ENCODE peak calls at places on chromosomes 16 and 17, in eight cellular contexts. One of them, this sample, is unnamed.

GRCh38 chr17:78852709-78853111 is 12.1 kb upstream of the USP36 start:
- DNase-seq in HEK293T: peak; percentile 70
- DNase-seq in activated CD4-positive, alpha-beta T cell treated with anti-CD3 and anti-CD28 coated beads for 36 hours: no peak
- DNase-seq in stimulated activated CD4-positive, alpha-beta T cell treated with anti-CD3 and anti-CD28 coated beads, Interleukin-2, amount 100 ng/mL, for 48 hours: no peak
- DNase-seq in right lobe of liver: no peak
- DNase-seq in natural killer cell: no peak
- DNase-seq in stimulated activated naive CD8-positive, alpha-beta T cell treated with anti-CD3 and anti-CD28 coated beads, Interleukin-15, Interleukin-2, amounts not matched to agents 100 U/mL and 50 U/mL, for 24 hours: no peak
- DNase-seq in CD4-positive, alpha-beta T cell: no peak
- DNase-seq in this sample: no peak

GRCh38 chr17:34131386-34131785 is 123.7 kb upstream of the CCL2 start:
- DNase-seq in stimulated activated CD4-positive, alpha-beta T cell treated with anti-CD3 and anti-CD28 coated beads, Interleukin-2, amount 100 ng/mL, for 48 hours: no peak
- DNase-seq in stimulated activated naive CD8-positive, alpha-beta T cell treated with anti-CD3 and anti-CD28 coated beads, Interleukin-15, Interleukin-2, amounts not matched to agents 100 U/mL and 50 U/mL, for 24 hours: no peak
- DNase-seq in CD4-positive, alpha-beta T cell: no peak
- DNase-seq in HEK293T: no peak
- DNase-seq in natural killer cell: no peak
- DNase-seq in activated CD4-positive, alpha-beta T cell treated with anti-CD3 and anti-CD28 coated beads for 36 hours: no peak
- DNase-seq in right lobe of liver: no peak
- DNase-seq in this sample: no peak

GRCh38 chr16:9713151-9713550 is 469.1 kb downstream of the GRIN2A start:
- DNase-seq in HEK293T: no peak
- DNase-seq in activated CD4-positive, alpha-beta T cell treated with anti-CD3 and anti-CD28 coated beads for 36 hours: no peak
- DNase-seq in CD4-positive, alpha-beta T cell: no peak
- DNase-seq in stimulated activated naive CD8-positive, alpha-beta T cell treated with anti-CD3 and anti-CD28 coated beads, Interleukin-15, Interleukin-2, amounts not matched to agents 100 U/mL and 50 U/mL, for 24 hours: no peak
- DNase-seq in stimulated activated CD4-positive, alpha-beta T cell treated with anti-CD3 and anti-CD28 coated beads, Interleukin-2, amount 100 ng/mL, for 48 hours: no peak
- DNase-seq in natural killer cell: no peak
- DNase-seq in right lobe of liver: no peak
- DNase-seq in this sample: no peak

GRCh38 chr17:43609613-43610385 is 51.9 kb downstream of the MEOX1 start:
- DNase-seq in natural killer cell: no peak
- DNase-seq in HEK293T: no peak
- DNase-seq in activated CD4-positive, alpha-beta T cell treated with anti-CD3 and anti-CD28 coated beads for 36 hours: no peak
- DNase-seq in right lobe of liver: no peak
- DNase-seq in CD4-positive, alpha-beta T cell: no peak
- DNase-seq in stimulated activated naive CD8-positive, alpha-beta T cell treated with anti-CD3 and anti-CD28 coated beads, Interleukin-15, Interleukin-2, amounts not matched to agents 100 U/mL and 50 U/mL, for 24 hours: no peak
- DNase-seq in stimulated activated CD4-positive, alpha-beta T cell treated with anti-CD3 and anti-CD28 coated beads, Interleukin-2, amount 100 ng/mL, for 48 hours: no peak
- DNase-seq in this sample: no peak

GRCh38 chr16:30142672-30143346 is 19.8 kb upstream of the MAPK3 start:
- DNase-seq in stimulated activated CD4-positive, alpha-beta T cell treated with anti-CD3 and anti-CD28 coated beads, Interleukin-2, amount 100 ng/mL, for 48 hours: no peak
- DNase-seq in activated CD4-positive, alpha-beta T cell treated with anti-CD3 and anti-CD28 coated beads for 36 hours: peak; percentile 33
- DNase-seq in natural killer cell: no peak
- DNase-seq in stimulated activated naive CD8-positive, alpha-beta T cell treated with anti-CD3 and anti-CD28 coated beads, Interleukin-15, Interleukin-2, amounts not matched to agents 100 U/mL and 50 U/mL, for 24 hours: no peak
- DNase-seq in right lobe of liver: no peak
- DNase-seq in CD4-positive, alpha-beta T cell: no peak
- DNase-seq in HEK293T: no peak
- DNase-seq in this sample: no peak

GRCh38 chr17:45108595-45109521 is 23.5 kb downstream of the PLCD3 start:
- DNase-seq in natural killer cell: no peak
- DNase-seq in stimulated activated naive CD8-positive, alpha-beta T cell treated with anti-CD3 and anti-CD28 coated beads, Interleukin-15, Interleukin-2, amounts not matched to agents 100 U/mL and 50 U/mL, for 24 hours: no peak
- DNase-seq in right lobe of liver: peak; percentile 55
- DNase-seq in stimulated activated CD4-positive, alpha-beta T cell treated with anti-CD3 and anti-CD28 coated beads, Interleukin-2, amount 100 ng/mL, for 48 hours: no peak
- DNase-seq in CD4-positive, alpha-beta T cell: no peak
- DNase-seq in HEK293T: no peak
- DNase-seq in activated CD4-positive, alpha-beta T cell treated with anti-CD3 and anti-CD28 coated beads for 36 hours: no peak
- DNase-seq in this sample: no peak

GRCh38 chr17:32126746-32127145 is 15.6 kb upstream of the RHOT1 start:
- DNase-seq in natural killer cell: no peak
- DNase-seq in CD4-positive, alpha-beta T cell: no peak
- DNase-seq in stimulated activated CD4-positive, alpha-beta T cell treated with anti-CD3 and anti-CD28 coated beads, Interleukin-2, amount 100 ng/mL, for 48 hours: no peak
- DNase-seq in stimulated activated naive CD8-positive, alpha-beta T cell treated with anti-CD3 and anti-CD28 coated beads, Interleukin-15, Interleukin-2, amounts not matched to agents 100 U/mL and 50 U/mL, for 24 hours: no peak
- DNase-seq in HEK293T: no peak
- DNase-seq in right lobe of liver: no peak
- DNase-seq in activated CD4-positive, alpha-beta T cell treated with anti-CD3 and anti-CD28 coated beads for 36 hours: no peak
- DNase-seq in this sample: no peak

GRCh38 chr16:85401370-85401916 is 211.7 kb upstream of the GSE1 start:
- DNase-seq in activated CD4-positive, alpha-beta T cell treated with anti-CD3 and anti-CD28 coated beads for 36 hours: peak; percentile 2
- DNase-seq in HEK293T: no peak
- DNase-seq in stimulated activated CD4-positive, alpha-beta T cell treated with anti-CD3 and anti-CD28 coated beads, Interleukin-2, amount 100 ng/mL, for 48 hours: no peak
- DNase-seq in CD4-positive, alpha-beta T cell: no peak
- DNase-seq in natural killer cell: peak; percentile 9
- DNase-seq in right lobe of liver: peak; percentile 32
- DNase-seq in stimulated activated naive CD8-positive, alpha-beta T cell treated with anti-CD3 and anti-CD28 coated beads, Interleukin-15, Interleukin-2, amounts not matched to agents 100 U/mL and 50 U/mL, for 24 hours: no peak
- DNase-seq in this sample: no peak

GRCh38 chr17:1898332-1898731 is 68.5 kb downstream of the RPA1 start:
- DNase-seq in stimulated activated CD4-positive, alpha-beta T cell treated with anti-CD3 and anti-CD28 coated beads, Interleukin-2, amount 100 ng/mL, for 48 hours: no peak
- DNase-seq in natural killer cell: no peak
- DNase-seq in stimulated activated naive CD8-positive, alpha-beta T cell treated with anti-CD3 and anti-CD28 coated beads, Interleukin-15, Interleukin-2, amounts not matched to agents 100 U/mL and 50 U/mL, for 24 hours: no peak
- DNase-seq in HEK293T: no peak
- DNase-seq in right lobe of liver: no peak
- DNase-seq in activated CD4-positive, alpha-beta T cell treated with anti-CD3 and anti-CD28 coated beads for 36 hours: no peak
- DNase-seq in CD4-positive, alpha-beta T cell: no peak
- DNase-seq in this sample: no peak

GRCh38 chr16:56932588-56933265 is 785 bp downstream of the HERPUD1 start:
- DNase-seq in HEK293T: peak; percentile 45
- DNase-seq in CD4-positive, alpha-beta T cell: peak; percentile 12
- DNase-seq in stimulated activated CD4-positive, alpha-beta T cell treated with anti-CD3 and anti-CD28 coated beads, Interleukin-2, amount 100 ng/mL, for 48 hours: no peak
- DNase-seq in activated CD4-positive, alpha-beta T cell treated with anti-CD3 and anti-CD28 coated beads for 36 hours: peak; percentile 56
- DNase-seq in stimulated activated naive CD8-positive, alpha-beta T cell treated with anti-CD3 and anti-CD28 coated beads, Interleukin-15, Interleukin-2, amounts not matched to agents 100 U/mL and 50 U/mL, for 24 hours: peak; percentile 56
- DNase-seq in right lobe of liver: peak; percentile 92
- DNase-seq in natural killer cell: peak; percentile 48
- DNase-seq in this sample: no peak

GRCh38 chr16:83501481-83501880 is 306.3 kb upstream of the HSBP1 start:
- DNase-seq in activated CD4-positive, alpha-beta T cell treated with anti-CD3 and anti-CD28 coated beads for 36 hours: no peak
- DNase-seq in CD4-positive, alpha-beta T cell: no peak
- DNase-seq in natural killer cell: no peak
- DNase-seq in stimulated activated CD4-positive, alpha-beta T cell treated with anti-CD3 and anti-CD28 coated beads, Interleukin-2, amount 100 ng/mL, for 48 hours: no peak
- DNase-seq in HEK293T: no peak
- DNase-seq in stimulated activated naive CD8-positive, alpha-beta T cell treated with anti-CD3 and anti-CD28 coated beads, Interleukin-15, Interleukin-2, amounts not matched to agents 100 U/mL and 50 U/mL, for 24 hours: no peak
- DNase-seq in right lobe of liver: no peak
- DNase-seq in this sample: no peak

GRCh38 chr17:2401426-2402221 is 764 bp upstream of the MNT start:
- DNase-seq in HEK293T: peak; percentile 89
- DNase-seq in stimulated activated naive CD8-positive, alpha-beta T cell treated with anti-CD3 and anti-CD28 coated beads, Interleukin-15, Interleukin-2, amounts not matched to agents 100 U/mL and 50 U/mL, for 24 hours: peak; percentile 99
- DNase-seq in natural killer cell: peak; percentile 100
- DNase-seq in stimulated activated CD4-positive, alpha-beta T cell treated with anti-CD3 and anti-CD28 coated beads, Interleukin-2, amount 100 ng/mL, for 48 hours: peak; percentile 98
- DNase-seq in right lobe of liver: peak; percentile 100
- DNase-seq in CD4-positive, alpha-beta T cell: peak; percentile 99
- DNase-seq in activated CD4-positive, alpha-beta T cell treated with anti-CD3 and anti-CD28 coated beads for 36 hours: peak; percentile 100
- DNase-seq in this sample: peak; percentile 100

GRCh38 chr17:8060274-8060673 is 21.4 kb downstream of the ALOX15B start:
- DNase-seq in right lobe of liver: no peak
- DNase-seq in CD4-positive, alpha-beta T cell: peak; percentile 48
- DNase-seq in natural killer cell: peak; percentile 35
- DNase-seq in stimulated activated naive CD8-positive, alpha-beta T cell treated with anti-CD3 and anti-CD28 coated beads, Interleukin-15, Interleukin-2, amounts not matched to agents 100 U/mL and 50 U/mL, for 24 hours: peak; percentile 60
- DNase-seq in activated CD4-positive, alpha-beta T cell treated with anti-CD3 and anti-CD28 coated beads for 36 hours: peak; percentile 69
- DNase-seq in HEK293T: peak; percentile 79
- DNase-seq in stimulated activated CD4-positive, alpha-beta T cell treated with anti-CD3 and anti-CD28 coated beads, Interleukin-2, amount 100 ng/mL, for 48 hours: peak; percentile 71
- DNase-seq in this sample: no peak

GRCh38 chr17:66285149-66285548 is 17.3 kb upstream of the PRKCA start:
- DNase-seq in stimulated activated CD4-positive, alpha-beta T cell treated with anti-CD3 and anti-CD28 coated beads, Interleukin-2, amount 100 ng/mL, for 48 hours: no peak
- DNase-seq in right lobe of liver: no peak
- DNase-seq in natural killer cell: no peak
- DNase-seq in HEK293T: no peak
- DNase-seq in CD4-positive, alpha-beta T cell: no peak
- DNase-seq in stimulated activated naive CD8-positive, alpha-beta T cell treated with anti-CD3 and anti-CD28 coated beads, Interleukin-15, Interleukin-2, amounts not matched to agents 100 U/mL and 50 U/mL, for 24 hours: no peak
- DNase-seq in activated CD4-positive, alpha-beta T cell treated with anti-CD3 and anti-CD28 coated beads for 36 hours: no peak
- DNase-seq in this sample: no peak

GRCh38 chr17:46061435-46061834 is 62.4 kb downstream of the STH start:
- DNase-seq in CD4-positive, alpha-beta T cell: no peak
- DNase-seq in right lobe of liver: no peak
- DNase-seq in stimulated activated naive CD8-positive, alpha-beta T cell treated with anti-CD3 and anti-CD28 coated beads, Interleukin-15, Interleukin-2, amounts not matched to agents 100 U/mL and 50 U/mL, for 24 hours: no peak
- DNase-seq in HEK293T: peak; percentile 38
- DNase-seq in stimulated activated CD4-positive, alpha-beta T cell treated with anti-CD3 and anti-CD28 coated beads, Interleukin-2, amount 100 ng/mL, for 48 hours: no peak
- DNase-seq in natural killer cell: no peak
- DNase-seq in activated CD4-positive, alpha-beta T cell treated with anti-CD3 and anti-CD28 coated beads for 36 hours: no peak
- DNase-seq in this sample: no peak

GRCh38 chr17:58535431-58535830 is 21.0 kb upstream of the MTMR4 start:
- DNase-seq in HEK293T: no peak
- DNase-seq in right lobe of liver: no peak
- DNase-seq in stimulated activated CD4-positive, alpha-beta T cell treated with anti-CD3 and anti-CD28 coated beads, Interleukin-2, amount 100 ng/mL, for 48 hours: no peak
- DNase-seq in CD4-positive, alpha-beta T cell: no peak
- DNase-seq in stimulated activated naive CD8-positive, alpha-beta T cell treated with anti-CD3 and anti-CD28 coated beads, Interleukin-15, Interleukin-2, amounts not matched to agents 100 U/mL and 50 U/mL, for 24 hours: no peak
- DNase-seq in natural killer cell: no peak
- DNase-seq in activated CD4-positive, alpha-beta T cell treated with anti-CD3 and anti-CD28 coated beads for 36 hours: no peak
- DNase-seq in this sample: no peak